ENCODE peak calls at places on chromosome 16, in six cellular contexts. M is activated gamma-delta T cell; J is body of pancreas; I is EH; R is natural killer cell treated with Interleukin-12 subunit alpha and Interleukin-12 subunit beta and Interleukin-15 and Interleukin-18, amount 100 ng/mL, for 72 hours; Q is Caki2. H is an unnamed sample.

GRCh38 chr16:82631701-82632685 is 5.2 kb downstream of the CDH13 start:
- DNase-seq in M (no peak), J (no peak), I (peak), R (no peak), Q (no peak), H (peak)

GRCh38 chr16:79483336-79483735 is 117.2 kb downstream of the MAF start:
- DNase-seq in M (no peak), J (no peak), I (no peak), R (no peak), Q (no peak), H (no peak)

GRCh38 chr16:27259710-27260109 is 8.9 kb downstream of the NSMCE1 start:
- DNase-seq in M (no peak), J (no peak), I (no peak), R (no peak), Q (no peak), H (no peak)

GRCh38 chr16:718922-719321 is 2.0 kb upstream of the ANTKMT start:
- DNase-seq in M (no peak), J (no peak), I (no peak), R (no peak), Q (no peak), H (no peak)

GRCh38 chr16:84518804-84519341 is 14.4 kb upstream of the MEAK7 start:
- DNase-seq in M (no peak), J (no peak), I (no peak), R (no peak), Q (no peak), H (no peak)

GRCh38 chr16:83802135-83802534 is 5.6 kb upstream of the HSBP1 start:
- DNase-seq in M (no peak), J (no peak), I (peak), R (no peak), Q (no peak), H (peak)

GRCh38 chr16:31010539-31010938 is at the start of gene STX1B:
- DNase-seq in M (peak), J (no peak), I (peak), R (no peak), Q (no peak), H (no peak)

GRCh38 chr16:11681526-11681925 is 13.3 kb downstream of the SNN start:
- DNase-seq in M (no peak), J (no peak), I (no peak), R (no peak), Q (peak), H (no peak)

GRCh38 chr16:31002810-31003209 is 7.6 kb downstream of the STX1B start:
- DNase-seq in M (no peak), J (no peak), I (no peak), R (no peak), Q (no peak), H (no peak)